ENCODE peak calls at places on chromosomes 5 and 9, in nine cellular contexts. K, R, M, U, J, Y, A, F and W are unnamed samples.

GRCh38 chr9:37085233-37085632 is 35.1 kb upstream of the ZCCHC7 start:
- DNase-seq in K (no peak), F (no peak), M (no peak), U (no peak), A (no peak), R (no peak), J (no peak), Y (no peak), W (no peak)

GRCh38 chr9:37994639-37995347 is 74.2 kb downstream of the SHB start:
- DNase-seq in U (peak), M (no peak), R (peak), K (no peak), A (no peak), Y (no peak), F (peak), J (no peak), W (no peak)

GRCh38 chr5:95864456-95864855 is 41.9 kb upstream of the GLRX start:
- DNase-seq in A (no peak), J (no peak), R (no peak), K (no peak), F (no peak), U (no peak), M (no peak), Y (no peak), W (no peak)

GRCh38 chr9:7336356-7337075 is 463.1 kb downstream of the DMAC1 start:
- DNase-seq in K (no peak), J (no peak), Y (no peak), M (no peak), R (no peak), U (no peak), A (no peak), F (peak), W (no peak)

GRCh38 chr5:54443264-54443663 is 12.2 kb upstream of the HSPB3 start:
- DNase-seq in K (peak), Y (peak), U (peak), R (peak), F (no peak), J (peak), M (peak), A (peak), W (peak)

GRCh38 chr9:134398756-134399155 is 72.5 kb downstream of the RXRA start:
- DNase-seq in J (no peak), K (no peak), Y (no peak), F (no peak), R (no peak), A (no peak), U (no peak), M (no peak), W (no peak)

GRCh38 chr5:157552650-157553049 is 22.9 kb downstream of the ADAM19 start:
- DNase-seq in R (no peak), J (no peak), M (no peak), Y (no peak), K (no peak), U (no peak), F (no peak), A (no peak), W (no peak)

GRCh38 chr9:136511670-136512592 is 29.1 kb upstream of the SEC16A start:
- DNase-seq in J (no peak), M (no peak), K (no peak), A (no peak), R (no peak), Y (no peak), F (no peak), U (no peak), W (no peak)

GRCh38 chr5:170430871-170431437 is 41.8 kb upstream of the KCNMB1 start:
- DNase-seq in F (peak), R (peak), K (no peak), U (peak), M (no peak), Y (no peak), J (no peak), A (no peak), W (no peak)

GRCh38 chr9:93117924-93118862 is 15.9 kb downstream of the NINJ1 start:
- DNase-seq in Y (no peak), U (no peak), M (no peak), R (no peak), J (no peak), K (no peak), A (no peak), F (no peak), W (no peak)

GRCh38 chr5:84605246-84605645 is 220.6 kb upstream of the EDIL3 start:
- DNase-seq in U (no peak), A (no peak), F (no peak), M (no peak), Y (no peak), K (no peak), R (no peak), J (no peak), W (no peak)

GRCh38 chr5:59713488-59713844 is 180.1 kb downstream of the PDE4D start:
- DNase-seq in Y (no peak), J (no peak), M (no peak), F (no peak), K (no peak), U (no peak), A (no peak), R (no peak), W (no peak)

GRCh38 chr9:128361981-128362646 is 9.1 kb upstream of the URM1 start:
- DNase-seq in A (peak), M (peak), J (peak), Y (peak), K (peak), R (peak), U (peak), F (peak), W (peak)

GRCh38 chr5:124650960-124651662 is 95.3 kb downstream of the ZNF608 start:
- DNase-seq in A (no peak), J (no peak), M (no peak), R (no peak), F (no peak), K (peak), Y (no peak), U (no peak), W (peak)

GRCh38 chr9:26975728-26976707 is 19.8 kb downstream of the IFT74 start:
- DNase-seq in J (peak), U (peak), K (peak), R (peak), A (peak), F (peak), Y (no peak), M (peak), W (peak)

GRCh38 chr5:149550608-149551226 is 522 bp downstream of the CSNK1A1 start:
- DNase-seq in K (peak), M (no peak), U (peak), A (no peak), F (peak), J (no peak), Y (peak), R (peak), W (peak)

GRCh38 chr9:89537166-89537565 is 39.3 kb upstream of the SEMA4D start:
- DNase-seq in M (no peak), Y (no peak), K (no peak), A (no peak), J (no peak), F (no peak), U (no peak), R (peak), W (no peak)

GRCh38 chr9:95580812-95581761 is 64.3 kb upstream of the PTCH1 start:
- DNase-seq in F (peak), Y (no peak), R (peak), M (no peak), A (no peak), K (no peak), U (no peak), J (no peak), W (no peak)

GRCh38 chr9:126979461-126979860 is 64.9 kb downstream of the RALGPS1 start:
- DNase-seq in M (no peak), K (no peak), A (no peak), R (no peak), J (no peak), U (no peak), F (no peak), Y (no peak), W (no peak)

GRCh38 chr5:97591781-97592180 is 408.7 kb upstream of the RIOK2 start:
- DNase-seq in J (no peak), M (no peak), Y (no peak), F (no peak), A (no peak), U (no peak), K (no peak), R (no peak), W (no peak)

GRCh38 chr9:134916161-134916665 is 1.5 kb downstream of the FCN1 start:
- DNase-seq in Y (no peak), K (no peak), A (no peak), M (no peak), R (peak), U (no peak), F (no peak), J (no peak), W (no peak)

GRCh38 chr5:171269717-171270116 is 39.3 kb upstream of the TLX3 start:
- DNase-seq in J (no peak), K (no peak), M (no peak), R (no peak), A (peak), U (peak), F (no peak), Y (no peak), W (no peak)

GRCh38 chr5:178232124-178232919 is at the start of gene PHYKPL:
- DNase-seq in Y (peak), U (peak), K (peak), R (peak), F (peak), M (peak), A (peak), J (peak), W (peak)

GRCh38 chr9:104855837-104856236 is 72.1 kb downstream of the ABCA1 start:
- DNase-seq in A (no peak), U (no peak), F (no peak), Y (no peak), K (no peak), M (no peak), J (no peak), R (no peak), W (no peak)

GRCh38 chr5:134555889-134556311 is 30.4 kb downstream of the JADE2 start:
- DNase-seq in J (peak), F (peak), R (peak), A (peak), U (peak), M (peak), Y (no peak), K (peak), W (peak)

GRCh38 chr9:18404482-18405029 is 69.4 kb upstream of the ADAMTSL1 start:
- DNase-seq in A (no peak), Y (no peak), R (peak), M (no peak), J (no peak), U (no peak), K (no peak), F (no peak), W (no peak)

GRCh38 chr9:534886-535285 is 306.6 kb upstream of the DMRT1 start:
- DNase-seq in F (no peak), Y (no peak), U (no peak), A (no peak), J (no peak), M (peak), K (no peak), R (no peak), W (no peak)

GRCh38 chr5:90528704-90529233 is 615 bp downstream of the LYSMD3 start:
- DNase-seq in R (peak), M (no peak), Y (peak), K (peak), U (peak), F (peak), A (no peak), J (peak), W (peak)

GRCh38 chr9:69186841-69187611 is 12.9 kb downstream of the TJP2 start:
- DNase-seq in K (no peak), F (no peak), A (no peak), Y (no peak), J (no peak), M (peak), U (peak), R (no peak), W (no peak)

GRCh38 chr5:149702953-149703646 is 27.0 kb upstream of the PPARGC1B start:
- DNase-seq in U (no peak), M (no peak), Y (no peak), J (no peak), R (no peak), F (peak), A (no peak), K (no peak), W (no peak)

GRCh38 chr9:76203373-76203772 is 190.9 kb downstream of the RFK start:
- DNase-seq in M (no peak), Y (no peak), K (no peak), A (no peak), U (peak), J (no peak), F (peak), R (no peak), W (no peak)

GRCh38 chr9:87479801-87480201 is 17.9 kb upstream of the DAPK1 start:
- DNase-seq in K (no peak), F (peak), R (no peak), J (no peak), U (no peak), A (no peak), M (no peak), Y (peak), W (peak)

GRCh38 chr9:78314953-78315870 is 18.3 kb downstream of the PSAT1 start:
- DNase-seq in U (peak), Y (no peak), J (no peak), M (no peak), A (no peak), F (no peak), K (no peak), R (no peak), W (no peak)

GRCh38 chr5:54570923-54571322 is 53.4 kb downstream of the SNX18 start:
- DNase-seq in M (no peak), F (no peak), J (no peak), R (no peak), A (no peak), Y (no peak), U (peak), K (no peak), W (no peak)

GRCh38 chr5:120600639-120601038 is 136.5 kb downstream of the PRR16 start:
- DNase-seq in R (no peak), J (no peak), A (no peak), M (no peak), K (no peak), Y (no peak), U (no peak), F (no peak), W (no peak)

GRCh38 chr5:43273552-43273951 is 39.7 kb downstream of the HMGCS1 start:
- DNase-seq in U (no peak), R (no peak), J (no peak), A (no peak), F (no peak), K (no peak), Y (no peak), M (no peak), W (no peak)

GRCh38 chr5:142641681-142642080 is 44.2 kb downstream of the FGF1 start:
- DNase-seq in M (no peak), R (no peak), F (no peak), K (no peak), J (no peak), U (no peak), Y (no peak), A (no peak), W (no peak)

GRCh38 chr5:142644127-142644526 is 41.8 kb downstream of the FGF1 start:
- DNase-seq in A (no peak), F (no peak), K (no peak), Y (no peak), J (no peak), R (no peak), M (peak), U (peak), W (no peak)

GRCh38 chr5:142645456-142645855 is 40.4 kb downstream of the FGF1 start:
- DNase-seq in F (no peak), Y (no peak), R (no peak), M (no peak), U (no peak), K (no peak), A (no peak), J (no peak), W (no peak)

GRCh38 chr5:142642427-142642826 is 43.5 kb downstream of the FGF1 start:
- DNase-seq in R (no peak), F (no peak), A (no peak), Y (no peak), U (no peak), M (no peak), J (no peak), K (no peak), W (no peak)

GRCh38 chr5:142644640-142645361 is 41.1 kb downstream of the FGF1 start:
- DNase-seq in M (peak), Y (no peak), A (peak), R (no peak), U (peak), J (no peak), F (peak), K (no peak), W (no peak)
- H2AFZ ChIP-seq in M (peak), Y (no peak), A (peak), R (peak), U (peak), J (peak), F (no peak), K (no peak), W (no peak)

GRCh38 chr5:68830499-68830898 is 263.3 kb upstream of the SLC30A5 start:
- DNase-seq in A (no peak), R (no peak), K (no peak), M (no peak), J (no peak), F (no peak), Y (no peak), U (peak), W (no peak)
- TF ChIP-seq EZH2phosphoT487 in A (no peak), R (no peak), K (no peak), M (no peak), J (no peak), F (no peak), Y (no peak), U (no peak), W (no peak)

GRCh38 chr9:115116620-115117284 is 1.2 kb downstream of the TNC start:
- DNase-seq in M (peak), R (no peak), A (no peak), J (no peak), F (no peak), K (no peak), Y (no peak), U (no peak), W (no peak)
- H3K4me3 ChIP-seq in M (peak), R (peak), A (no peak), J (no peak), F (no peak), K (peak), Y (no peak), U (peak), W (no peak)

DNA sequence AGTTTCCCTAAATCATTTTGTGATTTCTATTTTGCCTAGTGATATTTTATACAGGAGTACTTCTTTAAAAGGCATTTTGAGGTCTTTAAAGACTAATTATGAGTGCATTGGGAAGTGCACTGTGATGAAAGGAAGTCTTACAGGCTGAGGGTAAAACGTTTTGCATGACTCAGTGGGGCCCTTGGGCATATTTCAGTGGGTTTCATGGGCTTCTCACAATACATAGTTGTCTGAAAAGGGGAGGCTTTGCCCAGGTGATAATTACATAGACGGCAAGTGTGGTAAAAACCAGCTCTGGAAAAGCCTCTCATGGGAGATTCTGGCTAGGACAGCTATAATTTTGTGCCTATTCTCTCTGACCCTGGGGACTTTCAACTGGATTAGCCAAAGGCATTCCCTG is 387.2 kb downstream of the ARHGEF28 start:
- DNase-seq in U (no peak), K (no peak), J (no peak), A (no peak), M (no peak), F (no peak), R (no peak), Y (no peak), W (no peak)
- H2AFZ ChIP-seq in U (no peak), K (no peak), J (no peak), A (no peak), M (no peak), F (no peak), R (no peak), Y (no peak), W (no peak)